ENCODE peak calls at places on chromosomes 5 and 9, in four cellular contexts. V is HEK293T, M is GM12878, C is K562. O is an unnamed sample.

GRCh38 chr5:95725937-95726810 is 5.0 kb upstream of the RHOBTB3 start:
- DNase-seq in V (no peak), M (no peak), C (no peak), O (no peak)

GRCh38 chr9:99713838-99714306 is 107.8 kb upstream of the NR4A3 start:
- DNase-seq in V (no peak), M (no peak), C (no peak), O (no peak)

GRCh38 chr5:60700347-60700815 is 415 bp upstream of the DEPDC1B start:
- DNase-seq in V (no peak), M (no peak), C (peak), O (peak)

GRCh38 chr9:134732392-134733110 is 90.9 kb downstream of the COL5A1 start:
- DNase-seq in V (no peak), M (no peak), C (no peak), O (no peak)

GRCh38 chr5:20555034-20555433 is 567.0 kb upstream of the CDH18 start:
- DNase-seq in V (no peak), M (no peak), C (no peak), O (peak)

GRCh38 chr5:137263319-137263718 is 235.8 kb downstream of the SPOCK1 start:
- DNase-seq in V (no peak), M (no peak), C (no peak), O (no peak)

GRCh38 chr9:93897075-93897970 is 57.8 kb downstream of the BARX1 start:
- DNase-seq in V (no peak), M (no peak), C (no peak), O (no peak)

GRCh38 chr9:99948482-99948881 is 42.0 kb downstream of the STX17 start:
- DNase-seq in V (no peak), M (no peak), C (no peak), O (no peak)

GRCh38 chr5:172564187-172564586 is 76.9 kb upstream of the NEURL1B start:
- DNase-seq in V (no peak), M (no peak), C (no peak), O (peak)

GRCh38 chr5:67983251-67983941 is 232.2 kb upstream of the PIK3R1 start:
- DNase-seq in V (peak), M (no peak), C (no peak), O (no peak)

GRCh38 chr5:179225387-179225786 is 119.9 kb downstream of the ADAMTS2 start:
- DNase-seq in V (no peak), M (no peak), C (no peak), O (no peak)

GRCh38 chr5:146059349-146060220 is 45.8 kb downstream of the PLAC8L1 start:
- DNase-seq in V (no peak), M (no peak), C (peak), O (no peak)

GRCh38 chr5:169176686-169177430 is 124.1 kb downstream of the SLIT3 start:
- DNase-seq in V (no peak), M (no peak), C (no peak), O (no peak)

GRCh38 chr5:131180407-131180806 is 9.7 kb downstream of the LYRM7 start:
- DNase-seq in V (no peak), M (no peak), C (peak), O (no peak)

GRCh38 chr5:180291943-180292831 is at the start of gene MAPK9:
- DNase-seq in V (peak), M (no peak), C (peak), O (peak)

GRCh38 chr5:64074533-64074932 is 91.1 kb upstream of the RNF180 start:
- DNase-seq in V (peak), M (no peak), C (peak), O (peak)

GRCh38 chr5:127601111-127601510 is 47.8 kb upstream of the CTXN3 start:
- DNase-seq in V (no peak), M (no peak), C (no peak), O (no peak)

GRCh38 chr9:131781069-131781468 is 41.2 kb upstream of the RAPGEF1 start:
- DNase-seq in V (no peak), M (no peak), C (no peak), O (no peak)

GRCh38 chr9:107751522-107752235 is 262.1 kb upstream of the KLF4 start:
- DNase-seq in V (no peak), M (peak), C (no peak), O (peak)

GRCh38 chr5:3596261-3596825 is 711 bp downstream of the IRX1 start:
- DNase-seq in V (no peak), M (no peak), C (no peak), O (no peak)

GRCh38 chr5:154485850-154486426 is 7.9 kb upstream of the HAND1 start:
- DNase-seq in V (no peak), M (no peak), C (no peak), O (no peak)

GRCh38 chr5:61613679-61614078 is 281.6 kb downstream of the ZSWIM6 start:
- DNase-seq in V (no peak), M (no peak), C (no peak), O (no peak)

DNA sequence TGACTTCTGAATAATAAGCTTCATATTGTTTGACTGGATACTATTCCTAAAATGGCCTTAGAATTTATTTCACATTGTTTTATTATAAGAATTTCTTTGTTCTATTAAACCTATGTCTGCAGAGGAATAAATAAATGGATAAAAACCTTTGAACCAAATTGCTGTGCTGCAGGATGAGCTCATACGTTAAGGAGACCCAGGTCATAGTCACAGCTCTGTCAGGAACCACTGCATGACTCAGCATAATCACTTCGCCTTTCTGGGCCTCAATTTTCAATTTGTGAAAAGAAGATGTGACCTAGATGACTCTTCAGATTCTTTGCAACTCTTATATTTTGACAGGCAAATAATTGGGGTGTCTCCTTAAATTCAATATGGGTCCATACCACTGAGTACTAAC is 36.7 kb upstream of the HMHB1 start:
- DNase-seq in V (no peak), M (no peak), C (peak), O (no peak)
- TF ChIP-seq TARDBP in V (no peak), M (no peak), C (no peak), O (no peak)

GRCh38 chr9:27192291-27192960 is 83.4 kb downstream of the TEK start:
- DNase-seq in V (no peak), M (no peak), C (no peak), O (no peak)

GRCh38 chr9:27196383-27196782 is 87.4 kb downstream of the TEK start:
- DNase-seq in V (no peak), M (no peak), C (no peak), O (no peak)

GRCh38 chr9:27195191-27195590 is 86.2 kb downstream of the TEK start:
- DNase-seq in V (no peak), M (no peak), C (no peak), O (no peak)

GRCh38 chr9:27193886-27194285 is 84.9 kb downstream of the TEK start:
- DNase-seq in V (no peak), M (no peak), C (no peak), O (no peak)

GRCh38 chr9:27194401-27195091 is 85.5 kb downstream of the TEK start:
- DNase-seq in V (no peak), M (no peak), C (no peak), O (no peak)
- TF ChIP-seq TARDBP in V (no peak), M (no peak), C (no peak), O (no peak)

DNA sequence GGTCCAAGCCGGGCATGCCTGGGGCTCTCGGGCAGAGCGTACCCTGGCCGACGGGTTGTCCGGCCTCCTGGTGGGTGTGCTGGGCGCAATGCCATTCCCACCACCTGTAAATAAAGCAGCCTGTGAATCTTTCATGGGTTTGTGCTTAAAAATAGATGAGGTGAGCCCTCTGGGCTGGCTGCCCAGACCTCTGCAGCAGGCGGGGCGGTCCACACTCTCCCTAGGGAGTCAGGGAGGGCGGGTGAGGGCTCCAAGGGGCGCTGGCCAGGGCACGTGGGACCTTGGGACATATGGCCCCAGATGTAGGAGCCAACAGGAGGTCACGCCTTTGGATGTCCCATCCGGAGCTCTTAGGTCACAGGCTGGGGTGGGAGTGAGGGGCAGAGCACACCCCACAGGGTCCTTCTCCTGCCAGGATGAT is 3.6 kb upstream of the AGPAT2 start:
- DNase-seq in V (no peak), M (no peak), C (no peak), O (no peak)
- TF ChIP-seq TARDBP in V (no peak), M (no peak), C (no peak), O (no peak)

GRCh38 chr9:84140535-84141101 is 160.0 kb downstream of the RMI1 start:
- DNase-seq in V (no peak), M (no peak), C (no peak), O (no peak)
- TF ChIP-seq TARDBP in V (no peak), M (no peak), C (no peak), O (no peak)

DNA sequence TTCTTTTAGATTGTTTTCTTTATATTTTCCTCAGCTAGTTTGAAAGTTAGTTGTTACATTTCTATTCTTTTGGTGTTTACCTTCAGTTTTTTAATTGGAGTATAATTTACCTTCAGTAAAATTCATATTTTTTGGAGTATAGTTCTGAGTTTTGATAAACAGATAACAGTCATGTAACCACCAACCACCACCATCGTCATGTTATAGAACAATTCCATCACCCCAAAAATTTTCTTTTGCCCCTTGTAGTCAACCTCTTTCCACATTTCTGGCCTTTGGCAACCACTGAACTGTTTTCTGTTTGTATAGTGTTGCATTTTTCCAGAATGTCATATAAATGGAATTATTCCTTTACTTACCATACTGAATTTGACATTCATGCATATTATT is 6.8 kb downstream of the RMI1 start:
- DNase-seq in V (no peak), M (no peak), C (no peak), O (no peak)
- TF ChIP-seq TARDBP in V (no peak), M (no peak), C (no peak), O (no peak)

GRCh38 chr9:105066265-105066865 is 138.4 kb upstream of the ABCA1 start:
- DNase-seq in V (no peak), M (no peak), C (no peak), O (no peak)

GRCh38 chr9:105063665-105064247 is 135.8 kb upstream of the ABCA1 start:
- DNase-seq in V (no peak), M (no peak), C (no peak), O (peak)

GRCh38 chr9:105065119-105066088 is 137.4 kb upstream of the ABCA1 start:
- DNase-seq in V (no peak), M (no peak), C (no peak), O (peak)

GRCh38 chr9:105062222-105062850 is 134.4 kb upstream of the ABCA1 start:
- DNase-seq in V (no peak), M (no peak), C (no peak), O (no peak)

DNA sequence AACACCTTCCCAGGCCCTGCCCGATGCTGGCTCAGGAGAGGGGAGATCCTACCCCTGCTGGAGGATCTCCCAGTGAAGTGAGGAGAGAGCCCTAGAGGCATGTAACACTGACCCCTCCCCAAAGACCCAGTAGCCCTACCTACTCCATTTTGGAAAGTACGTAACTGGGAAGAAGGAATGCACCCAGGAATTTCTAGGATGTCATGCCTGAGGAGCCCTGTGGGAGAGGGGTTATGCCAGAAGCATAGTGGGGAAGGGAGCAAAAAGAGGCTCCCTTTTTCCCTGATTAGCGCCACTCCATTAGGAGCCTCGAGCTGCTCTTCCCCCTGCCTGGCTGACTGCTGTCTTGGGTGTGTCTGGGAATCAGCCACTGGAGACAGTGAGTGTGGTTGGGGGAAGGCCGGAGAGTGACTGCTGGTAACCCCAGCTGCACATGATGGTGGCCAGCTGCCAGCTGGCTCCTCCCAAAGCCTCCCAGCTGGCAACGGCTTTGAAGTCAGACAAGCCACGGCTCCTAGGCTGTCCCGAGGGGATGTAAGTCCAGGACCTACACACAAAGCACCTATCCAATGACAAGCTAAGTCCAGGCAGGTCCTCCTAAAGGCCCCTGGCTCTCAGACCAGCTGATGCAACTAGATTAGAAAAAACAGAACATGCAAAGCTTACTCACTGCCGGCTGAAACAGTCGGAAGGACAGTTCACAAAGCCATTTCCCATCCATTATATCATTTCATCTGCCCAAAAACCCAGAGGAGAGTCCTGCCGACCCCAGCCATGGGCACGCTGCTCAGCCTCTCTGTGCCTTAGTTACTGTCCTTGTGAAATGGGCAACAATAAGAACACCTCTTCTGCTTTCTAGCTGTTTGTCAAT is 136.5 kb upstream of the ABCA1 start:
- DNase-seq in V (peak), M (no peak), C (no peak), O (peak)
- TF ChIP-seq TARDBP in V (no peak), M (no peak), C (no peak), O (peak)

DNA sequence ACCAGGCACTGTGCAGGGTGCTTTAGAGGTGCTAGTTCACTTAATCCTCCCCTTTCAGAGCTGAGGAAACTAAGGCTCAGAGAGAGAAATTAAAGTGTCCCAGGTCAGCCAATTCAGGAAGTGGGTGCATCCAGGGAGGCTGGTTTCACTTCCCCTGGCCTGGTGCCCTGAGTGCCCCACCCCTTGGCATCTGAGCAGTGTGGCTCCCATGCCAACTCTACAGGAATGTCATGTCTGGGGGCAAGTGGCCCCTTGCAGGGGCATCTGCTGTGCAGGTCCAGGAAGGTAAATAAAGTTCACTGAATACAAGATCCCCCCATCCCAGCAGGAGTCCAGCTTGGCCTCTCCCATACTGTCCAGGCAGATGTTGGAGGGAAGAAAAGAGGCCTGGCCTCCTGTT is 4.4 kb upstream of the N4BP3 start:
- DNase-seq in V (no peak), M (no peak), C (no peak), O (no peak)
- TF ChIP-seq TARDBP in V (no peak), M (no peak), C (no peak), O (no peak)

O was measured in HepG2.